ENCODE peak calls at places on chromosome 6, in four cellular contexts. One of them, this sample, is unnamed.

GRCh38 chr6:112179631-112180030 is 74.7 kb downstream of the LAMA4 start:
- DNase-seq in left ventricle myocardium inferior: no peak
- DNase-seq in CD8-positive, alpha-beta T cell: no peak
- DNase-seq in astrocyte: no peak
- DNase-seq in this sample: no peak

GRCh38 chr6:42226251-42227143 is 8.8 kb upstream of the MRPS10 start:
- DNase-seq in left ventricle myocardium inferior: no peak
- DNase-seq in CD8-positive, alpha-beta T cell: no peak
- DNase-seq in astrocyte: peak
- DNase-seq in this sample: no peak

GRCh38 chr6:21946298-21946783 is 350.5 kb downstream of the PRL start:
- DNase-seq in left ventricle myocardium inferior: no peak
- DNase-seq in CD8-positive, alpha-beta T cell: no peak
- DNase-seq in astrocyte: peak
- DNase-seq in this sample: no peak

GRCh38 chr6:107537559-107537958 is 47.6 kb downstream of the SOBP start:
- DNase-seq in left ventricle myocardium inferior: no peak
- DNase-seq in CD8-positive, alpha-beta T cell: no peak
- DNase-seq in astrocyte: no peak
- DNase-seq in this sample: no peak

GRCh38 chr6:148611213-148611612 is 135.6 kb upstream of the UST start:
- DNase-seq in left ventricle myocardium inferior: peak
- DNase-seq in CD8-positive, alpha-beta T cell: no peak
- DNase-seq in astrocyte: peak
- DNase-seq in this sample: no peak

GRCh38 chr6:12343440-12344162 is 53.4 kb downstream of the EDN1 start:
- DNase-seq in left ventricle myocardium inferior: no peak
- DNase-seq in CD8-positive, alpha-beta T cell: no peak
- DNase-seq in astrocyte: no peak
- DNase-seq in this sample: no peak

GRCh38 chr6:165695736-165696515 is 32.9 kb upstream of the PDE10A start:
- DNase-seq in left ventricle myocardium inferior: no peak
- DNase-seq in CD8-positive, alpha-beta T cell: no peak
- DNase-seq in astrocyte: no peak
- DNase-seq in this sample: no peak

GRCh38 chr6:42359021-42359420 is 92.7 kb downstream of the TRERF1 start:
- DNase-seq in left ventricle myocardium inferior: no peak
- DNase-seq in CD8-positive, alpha-beta T cell: no peak
- DNase-seq in astrocyte: no peak
- DNase-seq in this sample: no peak

GRCh38 chr6:41733707-41734665 is 1.4 kb downstream of the TFEB start:
- DNase-seq in left ventricle myocardium inferior: peak
- DNase-seq in CD8-positive, alpha-beta T cell: peak
- DNase-seq in astrocyte: peak
- DNase-seq in this sample: peak

GRCh38 chr6:119565893-119566292 is 216.3 kb upstream of the MAN1A1 start:
- DNase-seq in left ventricle myocardium inferior: no peak
- DNase-seq in CD8-positive, alpha-beta T cell: no peak
- DNase-seq in astrocyte: no peak
- DNase-seq in this sample: no peak

GRCh38 chr6:50143011-50143719 is 93.4 kb upstream of the DEFB112 start:
- DNase-seq in left ventricle myocardium inferior: no peak
- DNase-seq in CD8-positive, alpha-beta T cell: no peak
- DNase-seq in astrocyte: no peak
- DNase-seq in this sample: no peak

GRCh38 chr6:84835340-84835739 is 70.9 kb upstream of the TBX18 start:
- DNase-seq in left ventricle myocardium inferior: no peak
- DNase-seq in CD8-positive, alpha-beta T cell: no peak
- DNase-seq in astrocyte: no peak
- DNase-seq in this sample: no peak

GRCh38 chr6:85329193-85329592 is 120.7 kb upstream of the NT5E start:
- DNase-seq in left ventricle myocardium inferior: no peak
- DNase-seq in CD8-positive, alpha-beta T cell: no peak
- DNase-seq in astrocyte: no peak
- DNase-seq in this sample: no peak

GRCh38 chr6:56222509-56222908 is 24.9 kb downstream of the COL21A1 start:
- DNase-seq in left ventricle myocardium inferior: no peak
- DNase-seq in CD8-positive, alpha-beta T cell: no peak
- DNase-seq in astrocyte: peak
- DNase-seq in this sample: no peak

GRCh38 chr6:91276315-91276714 is 689.4 kb upstream of the MAP3K7 start:
- DNase-seq in left ventricle myocardium inferior: no peak
- DNase-seq in CD8-positive, alpha-beta T cell: no peak
- DNase-seq in astrocyte: peak
- DNase-seq in this sample: no peak

GRCh38 chr6:151154418-151154817 is 85.3 kb upstream of the AKAP12 start:
- DNase-seq in left ventricle myocardium inferior: peak
- DNase-seq in CD8-positive, alpha-beta T cell: no peak
- DNase-seq in astrocyte: no peak
- DNase-seq in this sample: no peak

GRCh38 chr6:55299285-55299684 is 28.0 kb upstream of the GFRAL start:
- DNase-seq in left ventricle myocardium inferior: no peak
- DNase-seq in CD8-positive, alpha-beta T cell: no peak
- DNase-seq in astrocyte: no peak
- DNase-seq in this sample: no peak

GRCh38 chr6:131135244-131136020 is at the start of gene AKAP7:
- DNase-seq in left ventricle myocardium inferior: peak
- DNase-seq in CD8-positive, alpha-beta T cell: peak
- DNase-seq in astrocyte: peak
- DNase-seq in this sample: peak

GRCh38 chr6:16630035-16630643 is 131.1 kb downstream of the ATXN1 start:
- DNase-seq in left ventricle myocardium inferior: no peak
- DNase-seq in CD8-positive, alpha-beta T cell: no peak
- DNase-seq in astrocyte: no peak
- DNase-seq in this sample: no peak

GRCh38 chr6:31328355-31328960 is 28.5 kb downstream of the HLA-B start:
- DNase-seq in left ventricle myocardium inferior: no peak
- DNase-seq in CD8-positive, alpha-beta T cell: no peak
- DNase-seq in astrocyte: no peak
- DNase-seq in this sample: no peak

GRCh38 chr6:33298773-33299236 is at the start of gene RGL2:
- DNase-seq in left ventricle myocardium inferior: peak
- DNase-seq in CD8-positive, alpha-beta T cell: peak
- DNase-seq in astrocyte: no peak
- DNase-seq in this sample: peak

GRCh38 chr6:136792066-136792944 is at the start of gene MAP3K5:
- DNase-seq in left ventricle myocardium inferior: peak
- DNase-seq in CD8-positive, alpha-beta T cell: peak
- DNase-seq in astrocyte: peak
- DNase-seq in this sample: peak

GRCh38 chr6:43516697-43517502 is at the start of the genes POLR1C and YIPF3:
- DNase-seq in left ventricle myocardium inferior: peak
- DNase-seq in CD8-positive, alpha-beta T cell: peak
- DNase-seq in astrocyte: peak
- DNase-seq in this sample: peak

GRCh38 chr6:42166444-42167141 is 6.6 kb upstream of the GUCA1A start:
- DNase-seq in left ventricle myocardium inferior: peak
- DNase-seq in CD8-positive, alpha-beta T cell: peak
- DNase-seq in astrocyte: peak
- DNase-seq in this sample: no peak

GRCh38 chr6:125445054-125445453 is 143.3 kb upstream of the HDDC2 start:
- DNase-seq in left ventricle myocardium inferior: no peak
- DNase-seq in CD8-positive, alpha-beta T cell: peak
- DNase-seq in astrocyte: no peak
- DNase-seq in this sample: no peak

GRCh38 chr6:166610104-166610503 is 16.9 kb downstream of the RPS6KA2 start:
- DNase-seq in left ventricle myocardium inferior: no peak
- DNase-seq in CD8-positive, alpha-beta T cell: no peak
- DNase-seq in astrocyte: no peak
- DNase-seq in this sample: no peak

GRCh38 chr6:166663568-166663967 is 36.5 kb upstream of the RPS6KA2 start:
- DNase-seq in left ventricle myocardium inferior: no peak
- DNase-seq in CD8-positive, alpha-beta T cell: no peak
- DNase-seq in astrocyte: no peak
- DNase-seq in this sample: no peak

GRCh38 chr6:35797837-35798526 is 859 bp upstream of the CLPS start:
- DNase-seq in left ventricle myocardium inferior: no peak
- DNase-seq in CD8-positive, alpha-beta T cell: no peak
- DNase-seq in astrocyte: no peak
- DNase-seq in this sample: no peak

GRCh38 chr6:94362061-94362864 is 942.9 kb upstream of the EPHA7 start:
- DNase-seq in left ventricle myocardium inferior: peak
- DNase-seq in CD8-positive, alpha-beta T cell: no peak
- DNase-seq in astrocyte: no peak
- DNase-seq in this sample: peak

GRCh38 chr6:141498980-141499379 is 633.7 kb upstream of the GJE1 start:
- DNase-seq in left ventricle myocardium inferior: no peak
- DNase-seq in CD8-positive, alpha-beta T cell: no peak
- DNase-seq in astrocyte: peak
- DNase-seq in this sample: no peak

GRCh38 chr6:98724537-98724936 is 109.8 kb upstream of the POU3F2 start:
- DNase-seq in left ventricle myocardium inferior: no peak
- DNase-seq in CD8-positive, alpha-beta T cell: no peak
- DNase-seq in astrocyte: peak
- DNase-seq in this sample: no peak

GRCh38 chr6:131635384-131636340 is 1.4 kb upstream of the ENPP3 start:
- DNase-seq in left ventricle myocardium inferior: no peak
- DNase-seq in CD8-positive, alpha-beta T cell: no peak
- DNase-seq in astrocyte: no peak
- DNase-seq in this sample: no peak

GRCh38 chr6:156791261-156791850 is 14.2 kb downstream of the ARID1B start:
- DNase-seq in left ventricle myocardium inferior: no peak
- DNase-seq in CD8-positive, alpha-beta T cell: peak
- DNase-seq in astrocyte: peak
- DNase-seq in this sample: no peak

GRCh38 chr6:68975064-68975463 is 340.0 kb downstream of the ADGRB3 start:
- DNase-seq in left ventricle myocardium inferior: no peak
- DNase-seq in CD8-positive, alpha-beta T cell: no peak
- DNase-seq in astrocyte: peak
- DNase-seq in this sample: no peak

GRCh38 chr6:20708367-20709124 is 174.3 kb downstream of the CDKAL1 start:
- DNase-seq in left ventricle myocardium inferior: no peak
- DNase-seq in CD8-positive, alpha-beta T cell: peak
- DNase-seq in astrocyte: peak
- DNase-seq in this sample: no peak

GRCh38 chr6:106339334-106340029 is 13.9 kb upstream of the ATG5 start:
- DNase-seq in left ventricle myocardium inferior: no peak
- DNase-seq in CD8-positive, alpha-beta T cell: peak
- DNase-seq in astrocyte: peak
- DNase-seq in this sample: no peak

GRCh38 chr6:72620866-72621242 is 1.0 kb upstream of the KCNQ5 start:
- DNase-seq in left ventricle myocardium inferior: no peak
- DNase-seq in CD8-positive, alpha-beta T cell: no peak
- DNase-seq in astrocyte: no peak
- DNase-seq in this sample: peak

GRCh38 chr6:141580988-141581387 is 551.7 kb upstream of the GJE1 start:
- DNase-seq in left ventricle myocardium inferior: no peak
- DNase-seq in CD8-positive, alpha-beta T cell: no peak
- DNase-seq in astrocyte: peak
- DNase-seq in this sample: no peak

GRCh38 chr6:41779336-41779735 is 364 bp downstream of the FRS3 start:
- DNase-seq in left ventricle myocardium inferior: no peak
- DNase-seq in CD8-positive, alpha-beta T cell: no peak
- DNase-seq in astrocyte: no peak
- DNase-seq in this sample: no peak

GRCh38 chr6:134173007-134173690 is 120.7 kb upstream of the SLC2A12 start:
- DNase-seq in left ventricle myocardium inferior: no peak
- DNase-seq in CD8-positive, alpha-beta T cell: no peak
- DNase-seq in astrocyte: no peak
- DNase-seq in this sample: no peak

DNA sequence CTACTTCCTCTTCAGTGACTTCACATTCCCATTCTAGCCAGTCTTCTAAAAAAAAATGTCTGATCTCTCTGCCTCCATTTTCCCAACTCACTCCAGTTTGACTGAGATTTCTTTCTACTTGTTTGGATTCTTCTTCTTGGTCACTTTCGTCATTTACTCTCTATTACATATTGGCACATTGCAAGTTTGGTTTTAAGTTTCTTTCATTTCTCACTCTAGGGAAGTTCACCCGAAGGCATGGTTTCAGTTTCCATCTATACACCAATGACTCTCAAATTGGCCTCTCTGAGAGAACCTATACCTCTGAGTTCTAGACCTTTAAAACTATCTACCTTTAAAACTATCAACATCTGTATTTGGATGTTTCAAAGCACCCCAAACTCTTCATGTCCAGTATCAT is 51.3 kb downstream of the CD109 start:
- DNase-seq in left ventricle myocardium inferior: no peak
- DNase-seq in CD8-positive, alpha-beta T cell: no peak
- DNase-seq in astrocyte: no peak
- DNase-seq in this sample: no peak
- H3K4me3 ChIP-seq in left ventricle myocardium inferior: no peak
- H3K4me3 ChIP-seq in CD8-positive, alpha-beta T cell: no peak
- H3K4me3 ChIP-seq in astrocyte: no peak
- H3K4me3 ChIP-seq in this sample: no peak

GRCh38 chr6:3239110-3239830 is 11.8 kb upstream of the TUBB2B start:
- DNase-seq in left ventricle myocardium inferior: no peak
- DNase-seq in CD8-positive, alpha-beta T cell: no peak
- DNase-seq in astrocyte: no peak
- DNase-seq in this sample: no peak
- TF ChIP-seq CTCF in left ventricle myocardium inferior: no peak
- TF ChIP-seq CTCF in CD8-positive, alpha-beta T cell: no peak
- TF ChIP-seq CTCF in astrocyte: no peak
- TF ChIP-seq CTCF in this sample: no peak

GRCh38 chr6:163349696-163350095 is 64.8 kb upstream of the QKI start:
- DNase-seq in left ventricle myocardium inferior: no peak
- DNase-seq in CD8-positive, alpha-beta T cell: no peak
- DNase-seq in astrocyte: no peak
- DNase-seq in this sample: no peak
- H3K4me3 ChIP-seq in left ventricle myocardium inferior: no peak
- H3K4me3 ChIP-seq in CD8-positive, alpha-beta T cell: no peak
- H3K4me3 ChIP-seq in astrocyte: no peak
- H3K4me3 ChIP-seq in this sample: no peak

GRCh38 chr6:15327271-15327670 is 81.4 kb downstream of the JARID2 start:
- DNase-seq in left ventricle myocardium inferior: no peak
- DNase-seq in CD8-positive, alpha-beta T cell: peak
- DNase-seq in astrocyte: no peak
- DNase-seq in this sample: no peak
- TF ChIP-seq CTCF in left ventricle myocardium inferior: peak
- TF ChIP-seq CTCF in CD8-positive, alpha-beta T cell: peak
- TF ChIP-seq CTCF in astrocyte: no peak
- TF ChIP-seq CTCF in this sample: peak

This sample was measured in spleen.